ENCODE peak calls at places on chromosomes 11 and 22, in eight cellular contexts. E is HepG2, N is spleen, D is uterus, V is body of pancreas, W is IMR-90, U is ovary, Z is sigmoid colon. M is an unnamed sample. For H3K4me1, the result is how much of the 10 kb centered on the place peaks cover.

GRCh38 chr11:28529540-28530410 is 421.6 kb downstream of the METTL15 start:
- DNase-seq in E (peak), N (no peak), D (no peak), V (no peak), W (peak), U (no peak), Z (no peak), M (no peak)

GRCh38 chr11:104005234-104005855 is 31.1 kb upstream of the DDI1 start:
- DNase-seq in E (no peak), N (no peak), D (no peak), V (no peak), W (peak), U (no peak), Z (no peak), M (no peak)

GRCh38 chr22:39238966-39239510 is 5.7 kb downstream of the PDGFB start:
- DNase-seq in E (no peak), N (no peak), D (no peak), V (no peak), W (no peak), U (no peak), Z (no peak), M (no peak)

GRCh38 chr11:71947498-71947897 is 18.7 kb downstream of the RNF121 start:
- DNase-seq in E (peak), N (no peak), D (no peak), V (no peak), W (no peak), U (no peak), Z (no peak), M (no peak)

GRCh38 chr22:20777420-20778177 is 3.7 kb downstream of the SERPIND1 start:
- DNase-seq in E (peak), N (no peak), D (peak), V (peak), W (peak), U (peak), Z (no peak), M (no peak)

GRCh38 chr11:89381094-89381493 is 110.1 kb downstream of the NOX4 start:
- DNase-seq in E (no peak), N (no peak), D (peak), V (peak), W (peak), U (no peak), Z (no peak), M (peak)

GRCh38 chr11:77154381-77155081 is 26.5 kb downstream of the MYO7A start:
- DNase-seq in E (no peak), N (no peak), D (no peak), V (no peak), W (no peak), U (no peak), Z (peak), M (peak)

GRCh38 chr11:57477507-57478189 is 17.3 kb downstream of the RTN4RL2 start:
- DNase-seq in E (no peak), N (no peak), D (no peak), V (peak), W (no peak), U (no peak), Z (no peak), M (no peak)

GRCh38 chr11:64729851-64730382 is 6.9 kb upstream of the NRXN2 start:
- DNase-seq in E (no peak), N (no peak), D (no peak), V (peak), W (no peak), U (no peak), Z (peak), M (no peak)

GRCh38 chr11:19268901-19269300 is 28.2 kb upstream of the E2F8 start:
- DNase-seq in E (no peak), N (no peak), D (no peak), V (no peak), W (no peak), U (no peak), Z (no peak), M (no peak)

GRCh38 chr11:78038697-78039313 is 15.7 kb upstream of the KCTD14 start:
- DNase-seq in E (peak), N (no peak), D (no peak), V (peak), W (peak), U (no peak), Z (no peak), M (no peak)

GRCh38 chr22:24067587-24068376 is 56.7 kb downstream of the CABIN1 start:
- DNase-seq in E (no peak), N (no peak), D (no peak), V (peak), W (no peak), U (no peak), Z (peak), M (no peak)

GRCh38 chr11:109553284-109553683 is 131.3 kb downstream of the C11orf87 start:
- DNase-seq in E (no peak), N (no peak), D (no peak), V (no peak), W (no peak), U (no peak), Z (no peak), M (no peak)

GRCh38 chr22:20803696-20804324 is 29.9 kb downstream of the SERPIND1 start:
- DNase-seq in E (peak), N (peak), D (no peak), V (peak), W (peak), U (peak), Z (no peak), M (peak)

GRCh38 chr11:111974451-111974850 is 37.3 kb downstream of the DIXDC1 start:
- DNase-seq in E (no peak), N (no peak), D (no peak), V (no peak), W (no peak), U (no peak), Z (no peak), M (no peak)

DNA sequence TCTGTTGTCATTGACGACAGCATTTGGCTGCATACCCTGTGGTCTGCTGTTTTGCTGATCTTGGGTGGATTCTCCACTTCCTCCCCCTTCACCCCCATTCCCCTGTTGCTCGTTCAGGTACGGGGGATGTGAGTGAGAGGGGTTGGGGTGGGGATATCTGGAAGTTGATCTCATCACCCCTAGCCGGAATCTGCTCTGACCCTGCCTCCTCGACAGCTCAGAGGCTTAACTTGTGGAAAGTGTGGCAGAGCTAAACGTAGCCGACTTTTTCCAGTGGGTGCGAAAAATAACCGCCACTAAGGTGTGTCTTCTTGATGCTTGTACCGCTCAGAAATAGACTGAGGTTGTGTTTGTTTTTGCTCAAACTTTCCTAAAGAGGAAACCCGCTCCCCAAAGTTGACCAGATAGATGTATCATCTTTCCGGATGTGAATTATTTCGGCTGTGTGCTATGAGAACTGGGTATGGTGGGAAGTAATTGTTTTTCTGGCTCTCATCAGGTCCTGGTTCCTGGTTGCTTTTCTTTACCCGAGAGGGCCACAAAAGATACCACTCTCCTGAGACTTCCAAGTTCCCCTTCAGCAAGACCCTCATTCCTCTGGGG is 6.6 kb downstream of the ZBTB16 start:
- DNase-seq in E (no peak), N (no peak), D (no peak), V (no peak), W (no peak), U (no peak), Z (peak), M (no peak)
- H3K4me1 ChIP-seq in E (under half), N (under half), D (under half), V (half or more), W (under half), U (under half), Z (half or more), M (half or more)

GRCh38 chr11:66636411-66636810 is 2.1 kb upstream of the RBM4 start:
- DNase-seq in E (no peak), N (no peak), D (no peak), V (no peak), W (no peak), U (no peak), Z (no peak), M (no peak)
- H3K4me3 ChIP-seq in E (no peak), N (no peak), D (no peak), V (no peak), W (no peak), U (no peak), Z (no peak), M (no peak)

DNA sequence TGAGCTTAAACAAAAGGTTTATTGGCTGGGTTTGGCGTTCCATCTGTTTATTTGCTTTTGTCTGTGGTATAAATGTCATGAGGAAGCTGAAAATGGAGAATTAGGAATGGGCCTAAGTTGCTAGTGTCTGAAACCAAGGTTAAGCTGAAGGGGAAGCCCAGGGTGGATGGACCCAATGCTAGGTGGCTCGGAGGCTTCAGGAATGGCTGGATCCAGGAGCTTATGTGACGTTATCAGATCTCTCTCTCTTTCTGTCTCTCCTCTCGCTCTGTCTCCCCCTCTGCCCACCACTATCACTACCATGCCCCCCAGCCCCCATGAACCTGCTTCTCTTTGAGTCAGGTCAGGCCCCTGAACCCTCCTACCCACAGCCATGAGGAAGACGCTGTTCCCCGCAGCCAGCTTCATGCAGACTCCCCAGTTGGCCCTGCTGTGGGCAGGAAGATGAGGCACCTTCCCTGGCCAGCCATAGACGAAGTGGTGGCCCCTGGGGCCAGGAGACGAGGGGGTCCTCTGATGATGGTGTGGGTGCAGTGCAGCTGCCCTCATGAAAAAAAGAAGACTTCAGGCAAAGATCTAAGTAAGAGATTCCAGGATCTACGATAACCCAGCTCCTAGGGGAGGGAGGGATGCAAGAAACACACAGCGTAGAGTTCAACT is 101.5 kb downstream of the BRD1 start:
- DNase-seq in E (no peak), N (no peak), D (no peak), V (no peak), W (no peak), U (no peak), Z (no peak), M (no peak)
- TF ChIP-seq POLR2A in E (no peak), N (no peak), D (no peak), V (no peak), W (no peak), U (no peak), Z (no peak), M (no peak)

DNA sequence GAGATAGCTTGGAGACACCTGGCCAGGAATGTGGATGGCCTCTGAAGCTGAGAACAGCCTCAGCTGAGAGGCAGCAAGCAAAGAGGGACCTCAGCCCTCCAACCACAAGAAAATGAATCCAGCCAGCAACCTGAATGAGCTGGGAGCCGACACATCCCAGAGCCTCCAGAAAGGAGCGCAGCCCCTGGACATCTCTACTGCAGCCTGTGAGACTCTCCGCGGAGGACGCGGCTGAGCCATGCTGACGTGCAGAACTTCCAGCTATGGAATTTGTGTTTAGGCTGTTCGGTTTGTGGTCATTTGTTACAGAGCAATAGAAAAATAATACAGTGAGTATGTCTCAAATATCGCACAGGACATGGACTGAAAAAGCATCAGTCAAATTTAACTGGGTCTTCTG is 44.3 kb upstream of the CDON start:
- DNase-seq in E (no peak), N (peak), D (no peak), V (no peak), W (no peak), U (no peak), Z (no peak), M (no peak)
- H3K4me1 ChIP-seq in E (half or more), N (under half), D (under half), V (under half), W (under half), U (under half), Z (under half), M (under half)

GRCh38 chr11:45881708-45882368 is 3.6 kb upstream of the MAPK8IP1 start:
- DNase-seq in E (no peak), N (no peak), D (no peak), V (no peak), W (no peak), U (no peak), Z (no peak), M (no peak)

GRCh38 chr11:45885274-45885920 is at the start of gene MAPK8IP1:
- DNase-seq in E (peak), N (peak), D (no peak), V (peak), W (no peak), U (no peak), Z (no peak), M (peak)

GRCh38 chr11:45886816-45887520 is 1.5 kb downstream of the MAPK8IP1 start:
- DNase-seq in E (no peak), N (no peak), D (no peak), V (no peak), W (no peak), U (no peak), Z (no peak), M (no peak)

GRCh38 chr11:45885921-45886721 is 670 bp downstream of the MAPK8IP1 start:
- DNase-seq in E (no peak), N (no peak), D (no peak), V (no peak), W (no peak), U (no peak), Z (no peak), M (no peak)

GRCh38 chr11:45884596-45885185 is 760 bp upstream of the MAPK8IP1 start:
- DNase-seq in E (no peak), N (no peak), D (no peak), V (no peak), W (no peak), U (no peak), Z (no peak), M (no peak)
- H3K4me3 ChIP-seq in E (peak), N (peak), D (no peak), V (no peak), W (no peak), U (no peak), Z (no peak), M (no peak)

GRCh38 chr22:17772963-17773605 is 1.2 kb downstream of the BID start:
- DNase-seq in E (no peak), N (peak), D (no peak), V (peak), W (peak), U (no peak), Z (peak), M (peak)

GRCh38 chr22:17774928-17775675 is 833 bp upstream of the BID start:
- DNase-seq in E (no peak), N (no peak), D (no peak), V (no peak), W (no peak), U (no peak), Z (no peak), M (no peak)

GRCh38 chr22:17773606-17774205 is 563 bp downstream of the BID start:
- DNase-seq in E (peak), N (peak), D (no peak), V (peak), W (peak), U (no peak), Z (peak), M (no peak)

GRCh38 chr22:17775781-17776470 is 1.7 kb upstream of the BID start:
- DNase-seq in E (no peak), N (no peak), D (no peak), V (no peak), W (no peak), U (no peak), Z (no peak), M (peak)

GRCh38 chr22:17774206-17774927 is at the start of gene BID:
- DNase-seq in E (no peak), N (peak), D (no peak), V (peak), W (peak), U (no peak), Z (no peak), M (peak)
- TF ChIP-seq POLR2A in E (peak), N (no peak), D (no peak), V (no peak), W (no peak), U (no peak), Z (no peak), M (no peak)

M was measured in heart left ventricle.